ENCODE peak calls at places on chromosomes 12 and 14, in four cellular contexts. W is thoracic aorta, A is hepatocyte, U is sigmoid colon. S is an unnamed sample. For H3K4me1, the result is how much of the 10 kb centered on the place peaks cover.

GRCh38 chr14:39015360-39015961 is 87.6 kb downstream of the SEC23A start:
- DNase-seq in W (no peak), A (peak), U (no peak), S (peak)

GRCh38 chr12:69998922-69999321 is 173.9 kb downstream of the MYRFL start:
- DNase-seq in W (no peak), A (no peak), U (no peak), S (no peak)

GRCh38 chr14:61812347-61813100 is 50.3 kb downstream of the SNAPC1 start:
- DNase-seq in W (no peak), A (peak), U (no peak), S (no peak)

GRCh38 chr14:54147285-54147684 is 190.7 kb upstream of the BMP4 start:
- DNase-seq in W (no peak), A (no peak), U (no peak), S (no peak)

GRCh38 chr12:46390304-46390703 is 17.7 kb upstream of the SLC38A2 start:
- DNase-seq in W (no peak), A (no peak), U (no peak), S (no peak)

GRCh38 chr12:96208801-96209534 is 14.8 kb downstream of the ELK3 start:
- DNase-seq in W (no peak), A (no peak), U (no peak), S (no peak)

GRCh38 chr12:120885521-120885920 is 18.6 kb downstream of the SPPL3 start:
- DNase-seq in W (no peak), A (no peak), U (no peak), S (no peak)

GRCh38 chr14:34425095-34425851 is 36.8 kb downstream of the SPTSSA start:
- DNase-seq in W (no peak), A (peak), U (no peak), S (peak)

GRCh38 chr14:39431416-39432178 is 636 bp downstream of the FBXO33 start:
- DNase-seq in W (no peak), A (peak), U (peak), S (peak)

GRCh38 chr14:103136388-103137271 is 13.4 kb downstream of the TNFAIP2 start:
- DNase-seq in W (no peak), A (peak), U (peak), S (peak)

DNA sequence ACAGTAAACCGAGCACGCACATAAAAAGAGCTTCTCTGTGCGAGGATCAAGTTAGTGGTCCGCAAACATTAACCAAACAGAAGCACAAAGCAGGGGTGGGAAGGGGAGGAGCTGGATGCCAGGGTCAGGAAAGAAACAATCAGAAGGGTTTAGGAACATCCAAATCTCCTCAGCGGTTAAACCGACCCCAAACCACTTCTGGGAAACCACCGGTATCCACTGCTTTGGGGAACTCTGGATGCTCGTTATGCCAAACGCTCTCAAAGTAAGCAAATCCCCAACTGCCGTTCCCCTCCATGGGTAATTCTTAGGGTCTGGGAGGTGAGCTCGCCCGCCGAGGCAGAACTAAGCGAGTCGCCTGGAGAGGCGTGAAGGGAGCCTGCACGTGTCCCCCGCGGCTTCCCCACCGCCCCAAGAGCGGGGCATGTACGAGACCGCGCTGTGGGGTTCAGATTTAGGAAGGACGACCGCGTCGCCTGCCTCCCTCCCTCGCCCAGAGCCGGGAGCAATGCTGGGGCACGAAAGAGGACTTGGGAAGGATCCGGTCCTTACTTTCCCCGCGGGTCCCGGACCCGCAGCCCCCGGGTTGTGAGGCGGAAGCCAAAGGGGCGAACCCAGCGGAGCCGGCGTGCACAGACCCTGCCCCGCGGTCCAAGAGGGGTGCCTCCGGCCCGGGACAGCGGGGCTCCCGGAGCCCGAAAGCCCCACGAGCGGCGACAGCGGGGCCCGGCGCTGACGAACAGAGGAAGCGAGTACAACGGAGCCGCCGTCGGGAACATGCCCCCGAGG is 710 bp downstream of the SBNO1 start:
- DNase-seq in W (no peak), A (no peak), U (peak), S (peak)
- H3K4me3 ChIP-seq in W (peak), A (peak), U (peak), S (peak)

GRCh38 chr12:15634010-15634676 is 155.0 kb downstream of the EPS8 start:
- DNase-seq in W (no peak), A (no peak), U (no peak), S (no peak)
- H3K4me1 ChIP-seq in W (half or more), A (under half), U (under half), S (under half)

GRCh38 chr14:90253826-90254225 is 2.5 kb upstream of the PSMC1 start:
- DNase-seq in W (no peak), A (no peak), U (no peak), S (no peak)

GRCh38 chr14:90256354-90257131 is at the start of gene PSMC1:
- DNase-seq in W (peak), A (peak), U (peak), S (peak)
- TF ChIP-seq CTCF in W (no peak), A (no peak), U (no peak), S (no peak)

GRCh38 chr12:42539696-42540095 is 49.9 kb downstream of the PRICKLE1 start:
- DNase-seq in W (no peak), A (no peak), U (no peak), S (no peak)
- H3K4me3 ChIP-seq in W (no peak), A (no peak), U (no peak), S (no peak)

GRCh38 chr14:75257241-75257640 is 21.4 kb upstream of the FOS start:
- DNase-seq in W (no peak), A (no peak), U (no peak), S (no peak)
- H3K4me1 ChIP-seq in W (under half), A (under half), U (under half), S (under half)

GRCh38 chr12:110932048-110932447 is 11.7 kb upstream of the MYL2 start:
- DNase-seq in W (no peak), A (no peak), U (no peak), S (no peak)
- TF ChIP-seq CTCF in W (no peak), A (peak), U (no peak), S (peak)

GRCh38 chr12:6965026-6965661 is 5.3 kb downstream of the PHB2 start:
- DNase-seq in W (no peak), A (peak), U (peak), S (peak)
- H3K4me3 ChIP-seq in W (no peak), A (no peak), U (no peak), S (peak)

GRCh38 chr12:108712164-108712924 is 19.0 kb downstream of the CORO1C start:
- DNase-seq in W (no peak), A (no peak), U (no peak), S (no peak)

GRCh38 chr12:108714866-108715265 is 16.5 kb downstream of the CORO1C start:
- DNase-seq in W (no peak), A (no peak), U (no peak), S (no peak)

GRCh38 chr12:108711486-108712163 is 19.7 kb downstream of the CORO1C start:
- DNase-seq in W (no peak), A (no peak), U (no peak), S (no peak)

GRCh38 chr12:108712925-108713203 is 18.5 kb downstream of the CORO1C start:
- DNase-seq in W (no peak), A (no peak), U (no peak), S (no peak)

GRCh38 chr12:108713471-108713870 is 17.8 kb downstream of the CORO1C start:
- DNase-seq in W (no peak), A (no peak), U (no peak), S (no peak)
- H3K4me1 ChIP-seq in W (half or more), A (under half), U (half or more), S (under half)

DNA sequence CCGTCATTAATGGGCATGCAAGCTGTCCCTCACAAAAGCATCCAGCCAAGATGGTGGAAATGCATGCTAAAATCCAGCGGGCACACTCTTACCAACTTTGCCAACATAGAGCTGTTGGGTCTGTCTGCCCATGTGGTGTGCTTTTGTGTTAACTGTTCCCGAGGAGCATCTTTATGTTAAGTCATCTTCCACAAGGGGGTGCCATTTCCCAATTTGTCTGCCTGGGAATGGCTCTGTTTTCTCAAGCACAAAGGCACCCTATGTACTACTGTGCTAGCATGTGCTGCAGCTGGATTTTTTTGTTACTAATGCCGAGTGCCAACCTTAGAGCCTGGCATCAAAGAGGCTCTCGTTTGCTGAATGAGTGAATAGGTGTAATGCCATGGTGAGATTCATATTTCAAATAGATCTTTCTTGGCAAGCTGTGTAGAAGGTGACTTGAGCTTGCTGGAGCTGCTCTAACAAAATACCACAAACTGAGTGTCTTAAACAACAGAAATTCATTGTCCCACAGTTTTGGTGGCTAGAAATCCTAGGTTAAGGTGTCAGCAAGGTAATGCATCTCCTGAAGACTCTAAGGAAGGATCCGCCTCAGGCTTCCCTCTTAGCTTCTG is 74.3 kb downstream of the TRHDE start:
- DNase-seq in W (no peak), A (peak), U (no peak), S (peak)
- TF ChIP-seq CTCF in W (peak), A (peak), U (peak), S (peak)